ENCODE peak calls at places on chromosomes 16 and 17, in five cellular contexts. C, X, E, R and N are unnamed samples.

GRCh38 chr17:32222621-32223020 is 43.0 kb upstream of the RHBDL3 start:
- DNase-seq in C (no peak), X (no peak), E (no peak), R (no peak), N (peak; percentile 35)

GRCh38 chr17:20315321-20315720 is 152.0 kb downstream of the LGALS9B start:
- DNase-seq in C (no peak), X (no peak), E (no peak), R (no peak), N (no peak)

GRCh38 chr17:58335061-58335731 is 6.6 kb upstream of the TSPOAP1 start:
- DNase-seq in C (peak; percentile 34), X (peak; percentile 59), E (no peak), R (no peak), N (no peak)

GRCh38 chr17:1197781-1198490 is 18.2 kb upstream of the ABR start:
- DNase-seq in C (peak; percentile 75), X (peak; percentile 55), E (peak; percentile 46), R (peak; percentile 70), N (peak; percentile 46)

GRCh38 chr16:88924834-88925539 is 52.0 kb downstream of the CBFA2T3 start:
- DNase-seq in C (no peak), X (no peak), E (no peak), R (no peak), N (peak; percentile 94)

GRCh38 chr16:11234884-11235702 is 20.9 kb downstream of the SOCS1 start:
- DNase-seq in C (no peak), X (no peak), E (no peak), R (no peak), N (no peak)

GRCh38 chr16:1960665-1961630 is 1.6 kb downstream of the NDUFB10 start:
- DNase-seq in C (no peak), X (no peak), E (no peak), R (no peak), N (peak; percentile 57)

GRCh38 chr17:250487-251300 is 69.2 kb upstream of the DOC2B start:
- DNase-seq in C (peak; percentile 4), X (no peak), E (no peak), R (no peak), N (no peak)

GRCh38 chr17:44000871-44001460 is 3.5 kb upstream of the NAGS start:
- DNase-seq in C (no peak), X (no peak), E (no peak), R (no peak), N (no peak)

GRCh38 chr16:11372924-11373306 is 27.7 kb downstream of the RMI2 start:
- DNase-seq in C (no peak), X (no peak), E (no peak), R (no peak), N (no peak)

GRCh38 chr17:21463204-21463661 is 87.1 kb downstream of the KCNJ12 start:
- DNase-seq in C (peak; percentile 29), X (no peak), E (no peak), R (no peak), N (no peak)

GRCh38 chr16:81485225-81485624 is 40.6 kb downstream of the CMIP start:
- DNase-seq in C (no peak), X (no peak), E (no peak), R (no peak), N (peak; percentile 25)

GRCh38 chr17:14815079-14815478 is 450.0 kb downstream of the PMP22 start:
- DNase-seq in C (no peak), X (no peak), E (no peak), R (no peak), N (no peak)

GRCh38 chr16:61792194-61792904 is 243.9 kb downstream of the CDH8 start:
- DNase-seq in C (no peak), X (no peak), E (no peak), R (no peak), N (no peak)

GRCh38 chr17:45812102-45812501 is 28.0 kb downstream of the CRHR1 start:
- DNase-seq in C (no peak), X (no peak), E (no peak), R (no peak), N (no peak)

GRCh38 chr16:47612711-47613110 is 151.6 kb downstream of the PHKB start:
- DNase-seq in C (no peak), X (no peak), E (no peak), R (no peak), N (no peak)

GRCh38 chr16:78976212-78976611 is 624.3 kb downstream of the MAF start:
- DNase-seq in C (no peak), X (peak; percentile 37), E (no peak), R (no peak), N (peak; percentile 77)

GRCh38 chr17:58605986-58606385 is 85.9 kb downstream of the TEX14 start:
- DNase-seq in C (no peak), X (no peak), E (no peak), R (no peak), N (no peak)

GRCh38 chr17:43936434-43936833 is 5.8 kb downstream of the PPY start:
- DNase-seq in C (no peak), X (no peak), E (no peak), R (no peak), N (no peak)

GRCh38 chr17:39069114-39069756 is 82.2 kb downstream of the PLXDC1 start:
- DNase-seq in C (no peak), X (no peak), E (peak; percentile 4), R (no peak), N (peak; percentile 25)

GRCh38 chr16:75000481-75001081 is 1.8 kb downstream of the ZNRF1 start:
- DNase-seq in C (no peak), X (no peak), E (no peak), R (no peak), N (peak; percentile 58)

GRCh38 chr17:19737305-19738072 is 10.6 kb downstream of the ALDH3A1 start:
- DNase-seq in C (no peak), X (no peak), E (no peak), R (no peak), N (no peak)

GRCh38 chr16:23134274-23134673 is 15.0 kb downstream of the USP31 start:
- DNase-seq in C (no peak), X (no peak), E (no peak), R (no peak), N (peak; percentile 19)